ENCODE peak calls at places on chromosomes 5 and 9, in ten cellular contexts. G is OCI-LY7; T is CD8-positive, alpha-beta T cell; M is heart left ventricle; K is endodermal cell; V is right lobe of liver; H is kidney epithelial cell; Q is fibroblast of lung; O is tibial nerve; U is dorsolateral prefrontal cortex. W is an unnamed sample.

GRCh38 chr5:152178350-152178699 is 226.8 kb downstream of the NMUR2 start:
- DNase-seq in G (no peak), T (no peak), M (no peak), K (no peak), V (no peak), H (no peak), Q (no peak), O (no peak), U (no peak), W (no peak)

GRCh38 chr9:131418143-131419028 is 24.5 kb downstream of the PRRC2B start:
- DNase-seq in G (no peak), T (no peak), M (no peak), K (no peak), V (peak; percentile 65), H (no peak), Q (no peak), O (no peak), U (peak; percentile 58), W (no peak)

GRCh38 chr9:111034573-111035539 is 3.4 kb downstream of the LPAR1 start:
- DNase-seq in G (no peak), T (no peak), M (no peak), K (no peak), V (no peak), H (no peak), Q (no peak), O (no peak), U (no peak), W (no peak)

GRCh38 chr5:169861934-169862333 is 118.4 kb downstream of the INSYN2B start:
- DNase-seq in G (no peak), T (no peak), M (no peak), K (no peak), V (no peak), H (no peak), Q (peak; percentile 94), O (no peak), U (no peak), W (no peak)

GRCh38 chr9:700365-701282 is 140.9 kb upstream of the DMRT1 start:
- DNase-seq in G (no peak), T (no peak), M (no peak), K (no peak), V (no peak), H (no peak), Q (no peak), O (no peak), U (no peak), W (no peak)

GRCh38 chr5:61805101-61805500 is 473.0 kb downstream of the ZSWIM6 start:
- DNase-seq in G (no peak), T (no peak), M (no peak), K (no peak), V (no peak), H (peak; percentile 63), Q (peak; percentile 91), O (no peak), U (no peak), W (no peak)

GRCh38 chr5:111997308-111998159 is 240.5 kb upstream of the NREP start:
- DNase-seq in G (no peak), T (no peak), M (peak; percentile 52), K (no peak), V (no peak), H (peak; percentile 94), Q (peak; percentile 100), O (no peak), U (no peak), W (no peak)

GRCh38 chr5:154308457-154309360 is 118.2 kb downstream of the GALNT10 start:
- DNase-seq in G (no peak), T (no peak), M (no peak), K (no peak), V (no peak), H (no peak), Q (peak; percentile 92), O (no peak), U (no peak), W (no peak)

GRCh38 chr9:37328561-37329227 is 93.8 kb upstream of the GRHPR start:
- DNase-seq in G (no peak), T (no peak), M (no peak), K (no peak), V (no peak), H (no peak), Q (no peak), O (no peak), U (no peak), W (no peak)

GRCh38 chr9:37332581-37332980 is 89.9 kb upstream of the GRHPR start:
- DNase-seq in G (no peak), T (no peak), M (no peak), K (no peak), V (no peak), H (no peak), Q (no peak), O (no peak), U (no peak), W (no peak)

GRCh38 chr9:37331871-37332270 is 90.6 kb upstream of the GRHPR start:
- DNase-seq in G (no peak), T (no peak), M (no peak), K (no peak), V (no peak), H (no peak), Q (no peak), O (no peak), U (no peak), W (no peak)

GRCh38 chr9:37327553-37327952 is 94.9 kb upstream of the GRHPR start:
- DNase-seq in G (peak; percentile 40), T (no peak), M (no peak), K (no peak), V (no peak), H (no peak), Q (no peak), O (no peak), U (no peak), W (no peak)

GRCh38 chr9:37329576-37329975 is 92.9 kb upstream of the GRHPR start:
- DNase-seq in G (peak; percentile 88), T (no peak), M (no peak), K (no peak), V (no peak), H (no peak), Q (peak; percentile 13), O (no peak), U (no peak), W (no peak)
- TF ChIP-seq CTCF in G (peak; percentile 96), T (peak; percentile 47), M (peak; percentile 30), K (peak; percentile 62), V (peak; percentile 20), H (peak; percentile 40), Q (peak; percentile 54), O (peak; percentile 23), U (peak; percentile 32), W (peak; percentile 9)

DNA sequence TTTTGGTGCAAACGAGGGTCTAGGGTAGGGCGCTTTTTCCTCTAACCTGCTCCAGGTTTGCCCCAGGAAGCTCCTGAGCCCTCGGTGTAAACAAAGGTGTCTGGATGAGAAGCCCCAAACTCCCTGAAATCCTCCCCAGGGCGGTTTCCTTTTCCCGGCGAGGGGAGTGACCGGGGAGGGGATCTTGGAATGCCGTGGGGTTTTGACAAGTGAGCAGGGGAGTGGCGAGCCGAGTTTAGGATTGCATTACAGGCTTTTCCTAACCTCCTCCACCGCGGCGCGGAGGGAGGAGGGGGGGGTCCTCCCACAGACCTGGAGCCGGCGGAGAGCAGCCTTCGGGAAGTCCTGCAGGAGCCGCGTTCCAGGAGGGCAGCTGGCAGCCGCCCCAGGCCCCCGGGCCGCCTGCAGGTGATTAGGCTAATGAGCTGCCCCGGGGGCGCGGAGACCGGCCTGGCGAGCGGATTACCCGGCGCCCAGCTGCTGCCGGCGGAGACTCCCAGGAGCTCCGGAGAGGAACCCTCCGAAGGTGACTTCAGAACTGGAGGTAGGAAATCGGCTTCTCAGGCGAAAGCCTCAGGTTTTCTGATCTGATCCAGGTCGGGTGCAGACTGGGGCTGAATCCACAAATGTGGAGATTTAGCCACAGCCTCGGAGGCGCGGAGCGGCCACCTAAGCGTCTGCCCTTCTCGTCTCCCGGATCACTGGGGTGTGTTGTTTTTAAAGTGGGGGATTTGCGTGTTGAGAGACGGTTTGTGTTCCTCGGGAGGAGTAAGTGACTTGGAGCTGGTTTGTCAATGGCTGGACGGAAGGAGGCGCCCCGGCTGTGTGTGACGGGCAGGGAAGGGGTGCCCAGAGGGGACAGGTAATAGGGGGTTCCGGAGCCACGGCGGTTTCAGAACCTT is 215.9 kb downstream of the PDZD2 start:
- DNase-seq in G (no peak), T (no peak), M (peak; percentile 47), K (peak; percentile 90), V (no peak), H (no peak), Q (peak; percentile 71), O (peak; percentile 46), U (peak; percentile 64), W (no peak)
- TF ChIP-seq CTCF in G (no peak), T (no peak), M (no peak), K (peak; percentile 53), V (no peak), H (peak; percentile 70), Q (no peak), O (peak; percentile 38), U (peak; percentile 28), W (no peak)

GRCh38 chr5:120052916-120053828 is 410.9 kb upstream of the PRR16 start:
- DNase-seq in G (no peak), T (no peak), M (no peak), K (no peak), V (no peak), H (no peak), Q (no peak), O (no peak), U (no peak), W (no peak)

GRCh38 chr5:120053841-120054240 is 410.3 kb upstream of the PRR16 start:
- DNase-seq in G (no peak), T (no peak), M (no peak), K (no peak), V (no peak), H (no peak), Q (peak; percentile 5), O (no peak), U (no peak), W (no peak)

DNA sequence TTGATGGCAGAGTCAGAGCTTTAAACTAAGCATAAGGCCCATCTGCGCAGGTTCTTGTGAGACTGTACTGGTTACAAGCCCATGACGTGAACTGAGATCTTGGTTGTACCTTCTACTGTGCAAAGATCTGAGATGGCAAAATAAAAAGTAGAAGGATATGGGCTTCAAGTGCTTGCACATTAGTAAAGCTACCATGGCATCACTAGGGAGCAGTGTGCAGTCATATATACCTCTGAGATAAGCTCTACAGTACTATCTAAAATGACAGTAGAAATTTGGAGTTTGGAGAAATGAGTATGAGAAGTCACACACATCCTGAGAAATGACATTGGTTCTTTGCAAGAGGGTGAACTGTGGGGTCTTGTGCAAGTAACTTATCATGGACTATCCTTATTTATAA is 408.2 kb upstream of the PRR16 start:
- DNase-seq in G (no peak), T (no peak), M (no peak), K (no peak), V (no peak), H (peak; percentile 2), Q (peak; percentile 55), O (no peak), U (no peak), W (no peak)
- TF ChIP-seq CTCF in G (peak; percentile 22), T (no peak), M (peak; percentile 46), K (no peak), V (peak; percentile 37), H (peak; percentile 8), Q (peak; percentile 64), O (no peak), U (no peak), W (no peak)

DNA sequence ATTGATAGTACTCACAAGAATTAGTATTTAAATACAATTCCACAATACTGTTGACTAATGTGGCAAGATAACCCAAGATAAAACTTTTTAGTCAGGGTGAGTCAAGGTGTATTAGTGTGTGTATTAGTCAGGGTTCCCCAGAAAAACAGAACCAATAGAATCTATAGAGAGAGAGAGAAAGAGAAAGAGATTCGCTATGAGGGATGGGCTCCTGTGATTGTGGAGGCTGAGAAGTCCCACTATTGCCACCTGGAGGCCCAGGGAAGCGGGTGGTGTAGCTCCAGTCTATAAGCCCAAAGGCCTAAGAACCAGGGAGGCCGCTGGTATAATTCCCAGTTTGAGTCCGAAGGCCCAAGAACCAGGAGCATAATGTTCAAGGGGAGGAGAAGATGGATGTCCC is 10.0 kb upstream of the SHISAL2B start:
- DNase-seq in G (no peak), T (no peak), M (no peak), K (peak; percentile 74), V (no peak), H (no peak), Q (no peak), O (no peak), U (no peak), W (no peak)
- TF ChIP-seq CTCF in G (peak; percentile 31), T (no peak), M (no peak), K (peak; percentile 73), V (no peak), H (peak; percentile 13), Q (peak; percentile 22), O (no peak), U (no peak), W (no peak)